ENCODE peak calls at places on chromosomes 2 and 18, in five cellular contexts. C, K, P, U and Y are unnamed samples.

GRCh38 chr2:241607162-241607885 is 29.6 kb downstream of the THAP4 start:
- DNase-seq in C (no peak), K (no peak), P (no peak), U (no peak), Y (no peak)

GRCh38 chr2:205731521-205731965 is 49.2 kb downstream of the NRP2 start:
- DNase-seq in C (no peak), K (no peak), P (peak), U (peak), Y (no peak)

GRCh38 chr2:64202206-64202864 is 58.1 kb upstream of the PELI1 start:
- DNase-seq in C (no peak), K (no peak), P (peak), U (peak), Y (no peak)

GRCh38 chr2:206343144-206343543 is 68.7 kb downstream of the ZDBF2 start:
- DNase-seq in C (no peak), K (no peak), P (no peak), U (no peak), Y (no peak)

GRCh38 chr18:23311346-23312103 is 141.6 kb upstream of the RIOK3 start:
- DNase-seq in C (no peak), K (no peak), P (peak), U (peak), Y (no peak)

GRCh38 chr18:70420151-70420898 is 131.5 kb downstream of the SOCS6 start:
- DNase-seq in C (no peak), K (no peak), P (peak), U (peak), Y (no peak)

GRCh38 chr2:134372141-134372540 is 118.3 kb downstream of the MGAT5 start:
- DNase-seq in C (no peak), K (no peak), P (no peak), U (peak), Y (no peak)

GRCh38 chr2:161068670-161069069 is 91.6 kb upstream of the TANK start:
- DNase-seq in C (no peak), K (no peak), P (peak), U (peak), Y (no peak)

GRCh38 chr2:162086904-162087303 is 12.9 kb upstream of the DPP4 start:
- DNase-seq in C (no peak), K (no peak), P (peak), U (peak), Y (no peak)

GRCh38 chr18:26394047-26394654 is 154.2 kb downstream of the KCTD1 start:
- DNase-seq in C (no peak), K (no peak), P (no peak), U (no peak), Y (no peak)

GRCh38 chr2:107648781-107649413 is 177.8 kb upstream of the RGPD4 start:
- DNase-seq in C (no peak), K (no peak), P (no peak), U (no peak), Y (no peak)

GRCh38 chr18:78630981-78631510 is 348.6 kb upstream of the SALL3 start:
- DNase-seq in C (no peak), K (no peak), P (no peak), U (no peak), Y (no peak)

GRCh38 chr18:63191413-63191812 is 128.2 kb downstream of the BCL2 start:
- DNase-seq in C (no peak), K (no peak), P (no peak), U (no peak), Y (no peak)

GRCh38 chr2:46913471-46914381 is 1.9 kb downstream of the MCFD2 start:
- DNase-seq in C (peak), K (no peak), P (peak), U (peak), Y (peak)

GRCh38 chr2:195660265-195660890 is 3.4 kb downstream of the SLC39A10 start:
- DNase-seq in C (peak), K (peak), P (peak), U (peak), Y (peak)

GRCh38 chr2:127637725-127638252 is 8.2 kb upstream of the GPR17 start:
- DNase-seq in C (no peak), K (no peak), P (peak), U (peak), Y (peak)

GRCh38 chr18:59514193-59514592 is 155.1 kb upstream of the LMAN1 start:
- DNase-seq in C (peak), K (no peak), P (peak), U (peak), Y (peak)

GRCh38 chr2:96089356-96090180 is 26.8 kb downstream of the ADRA2B start:
- DNase-seq in C (peak), K (no peak), P (no peak), U (no peak), Y (peak)

GRCh38 chr2:113791697-113792590 is 35.5 kb upstream of the SLC35F5 start:
- DNase-seq in C (no peak), K (no peak), P (no peak), U (peak), Y (no peak)

GRCh38 chr18:57909620-57910019 is 106.5 kb upstream of the ATP8B1 start:
- DNase-seq in C (no peak), K (no peak), P (no peak), U (peak), Y (no peak)

GRCh38 chr2:198322275-198322674 is 517.9 kb downstream of the PLCL1 start:
- DNase-seq in C (no peak), K (no peak), P (no peak), U (no peak), Y (peak)
- TF ChIP-seq CTCF in C (no peak), K (no peak), P (peak), U (peak), Y (peak)

GRCh38 chr2:219274392-219274921 is 4.7 kb upstream of the DNAJB2 start:
- DNase-seq in C (no peak), K (no peak), P (peak), U (peak), Y (no peak)
- TF ChIP-seq CTCF in C (no peak), K (no peak), P (no peak), U (no peak), Y (no peak)

GRCh38 chr2:173571887-173572680 is 217.4 kb downstream of the CDCA7 start:
- DNase-seq in C (no peak), K (no peak), P (no peak), U (no peak), Y (no peak)

GRCh38 chr2:173574304-173574703 is 219.6 kb downstream of the CDCA7 start:
- DNase-seq in C (no peak), K (no peak), P (no peak), U (no peak), Y (no peak)

GRCh38 chr2:173572848-173573247 is 218.2 kb downstream of the CDCA7 start:
- DNase-seq in C (no peak), K (no peak), P (no peak), U (no peak), Y (no peak)

GRCh38 chr2:173568054-173568453 is 213.4 kb downstream of the CDCA7 start:
- DNase-seq in C (peak), K (no peak), P (no peak), U (no peak), Y (peak)

GRCh38 chr2:173571021-173571821 is 216.5 kb downstream of the CDCA7 start:
- DNase-seq in C (peak), K (no peak), P (peak), U (peak), Y (peak)
- TF ChIP-seq CTCF in C (peak), K (peak), P (peak), U (peak), Y (peak)

GRCh38 chr18:75530118-75530517 is 102.6 kb upstream of the SMIM21 start:
- DNase-seq in C (no peak), K (no peak), P (peak), U (no peak), Y (no peak)

GRCh38 chr18:75533954-75534353 is 106.5 kb upstream of the SMIM21 start:
- DNase-seq in C (no peak), K (no peak), P (peak), U (peak), Y (no peak)

GRCh38 chr18:75530548-75531211 is 103.2 kb upstream of the SMIM21 start:
- DNase-seq in C (no peak), K (no peak), P (peak), U (no peak), Y (no peak)

GRCh38 chr18:75531212-75531850 is 103.8 kb upstream of the SMIM21 start:
- DNase-seq in C (no peak), K (no peak), P (peak), U (no peak), Y (no peak)

DNA sequence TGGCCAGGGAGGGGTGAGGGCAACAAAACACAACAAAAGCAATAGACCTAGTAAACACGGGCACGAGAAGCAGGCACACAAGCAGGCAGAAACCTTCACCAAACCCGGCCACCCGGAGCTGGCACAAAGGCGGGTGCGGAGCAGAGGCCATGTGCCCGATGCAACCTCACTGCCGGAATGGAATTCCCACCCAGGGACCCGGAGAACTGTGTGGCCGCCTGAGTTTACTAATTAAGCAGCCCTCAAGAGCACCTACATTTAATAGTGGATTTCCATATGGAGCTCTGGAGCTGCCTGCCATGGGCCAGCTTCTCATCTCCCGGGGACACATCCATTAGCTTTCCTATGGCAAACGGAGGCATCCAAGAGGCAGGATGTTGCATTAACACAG is 104.3 kb upstream of the SMIM21 start:
- DNase-seq in C (no peak), K (no peak), P (no peak), U (no peak), Y (no peak)
- TF ChIP-seq CTCF in C (no peak), K (no peak), P (no peak), U (no peak), Y (no peak)

GRCh38 chr2:125746321-125746983 is 909.5 kb upstream of the GYPC start:
- DNase-seq in C (no peak), K (no peak), P (no peak), U (no peak), Y (peak)

GRCh38 chr2:125745514-125745913 is 910.4 kb upstream of the GYPC start:
- DNase-seq in C (peak), K (no peak), P (peak), U (no peak), Y (peak)
- TF ChIP-seq CTCF in C (no peak), K (peak), P (no peak), U (no peak), Y (no peak)

GRCh38 chr2:83784920-83785319 is 674.2 kb downstream of the SUCLG1 start:
- DNase-seq in C (no peak), K (no peak), P (no peak), U (no peak), Y (no peak)

GRCh38 chr2:83784315-83784714 is 674.8 kb downstream of the SUCLG1 start:
- DNase-seq in C (no peak), K (no peak), P (no peak), U (no peak), Y (no peak)

GRCh38 chr2:83787189-83787588 is 671.9 kb downstream of the SUCLG1 start:
- DNase-seq in C (peak), K (no peak), P (no peak), U (no peak), Y (no peak)

GRCh38 chr2:83786140-83786539 is 672.9 kb downstream of the SUCLG1 start:
- DNase-seq in C (no peak), K (no peak), P (no peak), U (no peak), Y (no peak)

DNA sequence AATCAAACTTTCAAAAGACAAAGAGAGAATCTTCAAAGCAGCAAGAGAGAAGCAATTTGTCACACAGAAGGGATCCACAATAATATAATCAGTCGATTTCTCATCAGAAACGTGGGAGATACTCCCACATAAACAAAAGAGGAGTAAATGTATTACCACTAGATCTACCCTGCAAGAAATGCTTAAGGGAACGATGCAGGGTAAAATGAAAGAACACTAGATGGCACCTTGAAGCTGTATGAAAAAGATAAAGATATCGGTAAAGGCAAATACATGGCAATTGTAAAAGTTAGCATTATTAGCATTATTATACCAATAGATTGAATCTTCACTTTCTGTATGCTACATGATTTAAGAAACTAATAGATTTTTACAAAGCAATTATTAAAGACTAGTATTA is 677.0 kb downstream of the SUCLG1 start:
- DNase-seq in C (no peak), K (no peak), P (no peak), U (no peak), Y (no peak)
- TF ChIP-seq CTCF in C (no peak), K (no peak), P (no peak), U (no peak), Y (no peak)